ENCODE peak calls at places on chromosomes 2 and 18, in seven cellular contexts. J is heart left ventricle, H is upper lobe of left lung, V is endothelial cell of umbilical vein, S is lower leg skin, X is tibial nerve, O is sigmoid colon. E is an unnamed sample.

GRCh38 chr2:204491528-204491927 is 53.7 kb upstream of the PARD3B start:
- DNase-seq in H (no peak), O (no peak), V (peak), X (no peak), S (no peak), J (no peak), E (no peak)

GRCh38 chr2:47072728-47073191 is 82.3 kb downstream of the STPG4 start:
- DNase-seq in O (no peak), J (peak), H (peak), S (no peak), X (no peak), V (no peak), E (no peak)

GRCh38 chr2:119678021-119678656 is 862 bp upstream of the TMEM177 start:
- DNase-seq in O (no peak), S (peak), J (no peak), V (no peak), H (no peak), X (no peak), E (no peak)

GRCh38 chr2:99728166-99728565 is 238.3 kb upstream of the REV1 start:
- DNase-seq in S (no peak), O (no peak), H (no peak), J (no peak), V (no peak), X (no peak), E (no peak)

GRCh38 chr2:95372216-95372829 is 30.2 kb upstream of the FAHD2A start:
- DNase-seq in V (no peak), X (peak), O (peak), H (peak), S (peak), J (no peak), E (no peak)

GRCh38 chr18:63111549-63112402 is 207.8 kb downstream of the BCL2 start:
- DNase-seq in H (peak), X (no peak), S (peak), V (peak), J (peak), O (no peak), E (no peak)

GRCh38 chr2:48356701-48357322 is 173.1 kb upstream of the STON1 start:
- DNase-seq in V (peak), J (no peak), H (no peak), X (no peak), S (no peak), O (no peak), E (no peak)

GRCh38 chr2:11744631-11745394 is 1.6 kb upstream of the LPIN1 start:
- DNase-seq in S (no peak), O (peak), X (no peak), V (peak), J (no peak), H (no peak), E (no peak)

GRCh38 chr2:216012133-216012829 is 1.1 kb downstream of the MREG start:
- DNase-seq in S (no peak), X (no peak), J (no peak), H (peak), V (peak), O (no peak), E (no peak)

GRCh38 chr2:238916176-238916874 is 68.4 kb downstream of the TWIST2 start:
- DNase-seq in J (peak), H (peak), O (no peak), V (no peak), S (peak), X (no peak), E (no peak)

GRCh38 chr2:240443891-240444301 is 8.4 kb downstream of the GPC1 start:
- DNase-seq in S (no peak), X (no peak), V (no peak), O (no peak), J (no peak), H (no peak), E (no peak)

GRCh38 chr18:3177902-3178687 is 41.7 kb downstream of the MYOM1 start:
- DNase-seq in H (peak), V (no peak), J (peak), O (peak), X (peak), S (peak), E (no peak)

GRCh38 chr2:128510701-128511100 is 192.0 kb upstream of the HS6ST1 start:
- DNase-seq in H (peak), S (no peak), V (no peak), O (no peak), X (no peak), J (no peak), E (no peak)

GRCh38 chr18:11676386-11676785 is 12.7 kb upstream of the GNAL start:
- DNase-seq in X (no peak), V (no peak), S (peak), O (no peak), J (no peak), H (no peak), E (no peak)

GRCh38 chr2:43127208-43127940 is 99.0 kb downstream of the ZFP36L2 start:
- DNase-seq in O (peak), H (peak), J (peak), X (no peak), V (no peak), S (peak), E (no peak)
- TF ChIP-seq POLR2A in O (no peak), H (no peak), J (no peak), X (no peak), V (no peak), S (no peak), E (no peak)

GRCh38 chr2:39141346-39142011 is 20.6 kb upstream of the SOS1 start:
- DNase-seq in O (no peak), X (no peak), S (no peak), J (no peak), H (no peak), V (no peak), E (no peak)

GRCh38 chr2:39142904-39143617 is 22.2 kb upstream of the SOS1 start:
- DNase-seq in V (no peak), J (no peak), H (no peak), S (no peak), O (no peak), X (no peak), E (no peak)

GRCh38 chr2:39140322-39140847 is 19.5 kb upstream of the SOS1 start:
- DNase-seq in H (no peak), O (no peak), X (no peak), S (no peak), V (no peak), J (no peak), E (no peak)

GRCh38 chr2:39139511-39140237 is 18.8 kb upstream of the SOS1 start:
- DNase-seq in X (no peak), O (no peak), J (no peak), V (no peak), S (no peak), H (no peak), E (no peak)

DNA sequence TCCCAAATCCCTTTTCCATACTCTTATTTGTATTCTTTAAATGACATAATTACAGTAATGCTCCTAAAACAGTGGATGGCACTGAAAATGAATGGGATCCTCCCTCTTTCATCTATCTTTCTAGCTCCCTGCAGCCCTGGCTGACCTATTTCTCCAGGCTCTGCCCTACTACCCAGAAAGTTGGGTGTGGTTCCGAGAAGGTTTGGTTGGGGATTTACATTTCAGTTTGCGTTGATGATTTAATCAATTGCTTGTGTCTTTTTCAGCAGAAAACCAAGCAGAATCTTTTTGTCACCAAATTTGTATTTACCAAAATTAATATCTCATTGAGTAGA is 21.1 kb upstream of the SOS1 start:
- DNase-seq in X (no peak), V (no peak), J (no peak), S (no peak), H (no peak), O (no peak), E (no peak)
- TF ChIP-seq POLR2A in X (no peak), V (no peak), J (no peak), S (no peak), H (no peak), O (no peak), E (no peak)

GRCh38 chr18:38330573-38330972 is 765.0 kb upstream of the CELF4 start:
- DNase-seq in V (no peak), J (no peak), O (no peak), X (no peak), S (no peak), H (no peak), E (no peak)

DNA sequence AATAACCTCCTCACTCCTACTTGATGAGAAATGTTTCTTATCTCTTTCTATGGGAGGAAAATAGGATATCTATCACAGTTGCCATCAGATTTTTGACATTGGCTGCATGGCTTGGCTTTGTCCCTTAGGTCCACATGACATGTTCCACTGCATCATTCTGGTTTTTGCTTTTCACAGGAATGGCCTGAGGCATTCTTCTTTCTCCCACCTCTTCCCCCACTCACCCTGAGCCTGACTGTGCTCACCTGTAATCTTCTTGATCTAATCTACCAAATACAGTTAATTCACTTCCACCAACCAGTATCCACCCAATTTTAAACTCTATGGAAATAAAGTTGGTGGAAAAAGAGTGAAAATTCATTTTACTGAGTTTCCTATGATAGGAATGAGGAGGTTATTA is 763.5 kb upstream of the CELF4 start:
- DNase-seq in O (no peak), X (no peak), H (no peak), V (no peak), S (no peak), J (no peak), E (no peak)
- TF ChIP-seq POLR2A in O (no peak), X (no peak), H (no peak), V (no peak), S (no peak), J (no peak), E (no peak)

DNA sequence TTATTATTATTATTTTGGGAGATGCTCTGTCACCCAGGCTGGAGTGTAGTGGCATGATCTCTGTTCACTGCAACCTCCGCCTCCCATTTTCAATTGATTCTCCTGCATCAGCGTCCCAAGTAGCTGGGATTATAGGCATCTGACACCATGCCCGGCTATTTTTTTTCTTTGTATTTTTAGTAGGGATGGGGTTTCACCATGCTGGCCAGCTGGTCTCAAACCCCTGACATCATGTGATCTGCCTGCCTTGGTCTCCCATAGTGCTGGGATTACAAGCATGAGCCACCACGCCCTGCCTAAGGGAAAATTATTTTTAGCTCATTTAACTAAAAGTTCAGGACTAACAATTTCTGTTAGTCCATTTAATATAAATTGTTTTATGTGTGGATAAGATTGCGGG is 109.2 kb upstream of the SESTD1 start:
- DNase-seq in X (no peak), S (no peak), V (no peak), O (no peak), H (no peak), J (no peak), E (no peak)
- TF ChIP-seq POLR2A in X (no peak), S (no peak), V (no peak), O (no peak), H (no peak), J (no peak), E (no peak)